ENCODE peak calls at places on chromosomes 11 and 22, in four cellular contexts. E, X, H and C are unnamed samples.

GRCh38 chr11:93039841-93040240 is 70.4 kb downstream of the MTNR1B start:
- DNase-seq in E (no peak), X (no peak), H (no peak), C (no peak)

GRCh38 chr11:75470681-75471080 is 37.7 kb upstream of the KLHL35 start:
- DNase-seq in H (no peak), E (no peak), X (no peak), C (no peak)

GRCh38 chr22:38050720-38051119 is 6.5 kb upstream of the PICK1 start:
- DNase-seq in H (no peak), E (no peak), X (no peak), C (no peak)

GRCh38 chr11:65422633-65423515 is at the start of gene NEAT1:
- DNase-seq in E (peak; percentile 87), H (no peak), X (peak; percentile 96), C (peak; percentile 85)

GRCh38 chr11:103395612-103396011 is 286.4 kb downstream of the DYNC2H1 start:
- DNase-seq in H (no peak), X (no peak), E (peak; percentile 1), C (no peak)

GRCh38 chr22:32542332-32543019 is 67.9 kb downstream of the FBXO7 start:
- DNase-seq in H (no peak), X (peak; percentile 15), E (no peak), C (no peak)

GRCh38 chr22:33781396-33781795 is 138.9 kb downstream of the LARGE1 start:
- DNase-seq in E (no peak), H (no peak), X (no peak), C (no peak)

GRCh38 chr11:5046754-5047330 is 516 bp downstream of the OR52J3 start:
- DNase-seq in H (no peak), E (peak; percentile 2), X (no peak), C (no peak)

GRCh38 chr11:73999581-74000306 is 9.1 kb downstream of the UCP3 start:
- DNase-seq in E (no peak), X (no peak), H (no peak), C (no peak)

GRCh38 chr11:117374316-117374715 is 46.7 kb downstream of the CEP164 start:
- DNase-seq in E (no peak), X (no peak), H (no peak), C (no peak)

GRCh38 chr22:27961680-27962079 is 42.6 kb upstream of the PITPNB start:
- DNase-seq in H (no peak), E (no peak), X (no peak), C (no peak)

GRCh38 chr11:64028398-64029115 is 7.2 kb upstream of the FLRT1 start:
- DNase-seq in H (no peak), X (peak; percentile 46), E (no peak), C (peak; percentile 81)

GRCh38 chr11:117992136-117992535 is 5.9 kb downstream of the IL10RA start:
- DNase-seq in E (no peak), X (no peak), H (no peak), C (no peak)

GRCh38 chr11:95231881-95232605 is 1.0 kb upstream of the SESN3 start:
- DNase-seq in E (no peak), H (no peak), X (no peak), C (peak; percentile 61)

GRCh38 chr22:46354176-46354992 is 18.9 kb downstream of the TRMU start:
- DNase-seq in H (no peak), E (no peak), X (no peak), C (no peak)
- TF ChIP-seq JUND in H (no peak), E (no peak), X (no peak), C (no peak)

GRCh38 chr11:3809624-3809928 is 1.2 kb downstream of the PGAP2 start:
- DNase-seq in X (no peak), H (no peak), E (no peak), C (no peak)
- TF ChIP-seq FOXM1 in X (no peak), H (no peak), E (no peak), C (no peak)

DNA sequence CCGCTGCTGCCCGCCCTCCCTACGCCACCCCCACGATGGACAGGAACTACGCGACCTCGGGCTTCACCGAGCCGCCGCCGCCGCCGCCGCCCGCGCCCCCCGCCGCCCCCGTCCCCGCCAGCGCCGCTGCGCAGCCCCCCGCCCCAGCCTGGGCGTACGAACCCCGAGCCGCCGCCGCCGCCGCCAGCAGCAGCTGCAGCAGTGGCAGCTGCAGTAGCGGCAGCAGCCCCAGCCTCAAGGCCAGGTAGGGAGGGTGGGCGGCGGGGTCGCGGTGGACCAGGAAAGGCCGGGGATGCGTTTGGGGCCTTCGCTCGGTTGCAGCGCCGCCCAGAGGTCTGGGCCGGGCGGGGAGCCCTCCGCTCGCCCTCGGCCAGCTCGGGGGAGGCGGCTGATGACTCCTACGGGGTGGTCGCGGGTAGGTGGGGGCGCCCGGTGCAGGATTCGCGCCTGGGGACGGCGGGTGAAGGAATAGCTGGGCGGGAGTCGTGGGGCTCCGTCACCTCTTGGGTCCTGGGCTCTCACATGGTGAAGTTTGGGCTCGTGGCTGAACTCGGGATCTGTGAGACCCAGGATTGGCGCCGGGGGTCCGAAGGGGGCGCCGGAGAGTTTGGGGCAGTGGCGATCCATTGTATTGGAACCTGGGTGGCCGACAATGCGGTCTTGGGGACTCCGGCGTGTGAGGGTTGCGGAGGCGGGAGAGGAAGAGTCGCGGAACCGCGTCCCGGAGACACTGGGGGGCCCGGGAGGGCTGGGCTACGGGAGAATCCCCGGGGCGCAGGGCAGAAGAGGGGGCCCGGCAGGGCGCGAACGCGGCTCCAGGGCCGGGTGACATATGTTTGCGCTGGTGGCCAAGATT is 708 bp downstream of the QSER1 start:
- DNase-seq in E (peak; percentile 58), H (no peak), X (peak; percentile 84), C (peak; percentile 87)
- TF ChIP-seq MXI1 in E (peak; percentile 18), H (no peak), X (no peak), C (no peak)

GRCh38 chr11:69369210-69369609 is 75.3 kb downstream of the MYEOV start:
- DNase-seq in H (no peak), X (no peak), E (no peak), C (no peak)

GRCh38 chr11:69371731-69372588 is 78.0 kb downstream of the MYEOV start:
- DNase-seq in H (no peak), E (no peak), X (no peak), C (no peak)

GRCh38 chr11:69370984-69371709 is 77.2 kb downstream of the MYEOV start:
- DNase-seq in E (no peak), H (no peak), X (no peak), C (no peak)

GRCh38 chr11:69368119-69368880 is 74.3 kb downstream of the MYEOV start:
- DNase-seq in H (no peak), E (no peak), X (no peak), C (no peak)

DNA sequence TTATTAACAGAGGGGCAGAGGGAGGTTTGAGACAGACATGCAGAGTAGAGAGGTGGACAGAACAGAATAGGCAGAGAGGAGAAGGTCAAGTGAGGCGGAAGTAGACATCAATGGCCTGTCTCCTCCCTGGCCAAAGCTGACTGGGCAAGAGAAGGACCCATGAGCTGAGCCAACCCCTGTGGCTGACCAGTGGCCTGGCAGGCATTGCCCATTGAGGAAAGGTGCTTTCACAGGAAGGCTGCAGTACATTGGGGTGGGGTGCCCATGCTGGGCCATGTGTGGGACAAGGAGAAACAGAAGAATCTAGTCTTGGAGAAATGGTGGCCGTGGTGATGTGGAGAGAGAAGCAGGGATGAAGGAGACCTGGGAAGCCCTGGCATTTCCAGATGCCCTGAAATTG is 76.0 kb downstream of the MYEOV start:
- DNase-seq in E (no peak), X (no peak), H (no peak), C (no peak)
- TF ChIP-seq JUND in E (no peak), X (no peak), H (no peak), C (no peak)

GRCh38 chr11:8009856-8010255 is 22.7 kb downstream of the EIF3F start:
- DNase-seq in X (no peak), H (no peak), E (no peak), C (no peak)

GRCh38 chr11:8006349-8006977 is 19.3 kb downstream of the EIF3F start:
- DNase-seq in H (peak; percentile 7), E (peak; percentile 63), X (peak; percentile 71), C (peak; percentile 77)

GRCh38 chr11:8011383-8011782 is 24.2 kb downstream of the EIF3F start:
- DNase-seq in E (no peak), H (no peak), X (no peak), C (no peak)

GRCh38 chr11:8005556-8005955 is 18.4 kb downstream of the EIF3F start:
- DNase-seq in E (no peak), X (no peak), H (no peak), C (no peak)

GRCh38 chr11:8008212-8008611 is 21.1 kb downstream of the EIF3F start:
- DNase-seq in H (no peak), E (no peak), X (no peak), C (no peak)
- TF ChIP-seq FOXM1 in H (no peak), E (no peak), X (no peak), C (no peak)

DNA sequence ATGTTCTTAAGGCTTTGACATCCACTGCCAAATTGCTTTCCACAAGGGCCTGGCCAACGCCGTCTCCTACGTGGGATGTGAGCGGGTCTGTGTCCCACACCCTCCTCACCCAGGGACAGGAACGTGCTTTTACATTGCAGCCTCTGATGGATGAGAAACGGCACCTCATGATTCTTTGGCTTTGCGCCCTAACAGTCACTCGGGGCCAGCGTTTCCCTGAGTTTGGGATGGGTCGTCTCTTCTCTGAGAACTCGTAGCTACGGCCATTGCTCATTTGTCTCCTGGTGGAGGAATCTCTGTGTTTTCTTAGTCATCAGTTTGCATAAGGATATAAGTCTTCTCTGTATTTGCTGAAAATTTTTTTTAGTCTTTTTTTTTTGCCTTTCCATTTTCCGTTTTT is 11.8 kb downstream of the TNNT3 start:
- DNase-seq in H (no peak), E (no peak), X (no peak), C (peak; percentile 42)
- TF ChIP-seq MXI1 in H (no peak), E (no peak), X (no peak), C (no peak)

GRCh38 chr22:49297871-49298721 is 529.6 kb downstream of the BRD1 start:
- DNase-seq in H (no peak), X (no peak), E (no peak), C (peak; percentile 7)
- TF ChIP-seq JUND in H (no peak), X (no peak), E (no peak), C (no peak)

GRCh38 chr11:126680109-126680508 is 320.5 kb downstream of the KIRREL3 start:
- DNase-seq in E (no peak), H (no peak), X (no peak), C (no peak)

GRCh38 chr11:126683766-126684728 is 316.5 kb downstream of the KIRREL3 start:
- DNase-seq in X (no peak), H (no peak), E (no peak), C (no peak)

GRCh38 chr11:126686938-126687337 is 313.6 kb downstream of the KIRREL3 start:
- DNase-seq in H (no peak), E (no peak), X (no peak), C (no peak)

GRCh38 chr11:126679033-126679432 is 321.5 kb downstream of the KIRREL3 start:
- DNase-seq in H (no peak), E (no peak), X (no peak), C (no peak)

GRCh38 chr11:126682590-126682989 is 318.0 kb downstream of the KIRREL3 start:
- DNase-seq in E (no peak), X (no peak), H (no peak), C (no peak)
- TF ChIP-seq FOXM1 in E (no peak), X (no peak), H (no peak), C (no peak)